ENCODE peak calls at places on chromosomes 4 and X, in six cellular contexts. N is A549, X is cardiac muscle cell, H is fibroblast of lung, C is transverse colon, D is left lung. S is an unnamed sample.

GRCh38 chr4:114272226-114272625 is 292.8 kb upstream of the ARSJ start:
- DNase-seq in D (no peak), H (peak; percentile 98), C (no peak), N (peak; percentile 4), X (peak; percentile 77), S (no peak)

GRCh38 chr4:90357117-90357710 is 230.0 kb downstream of the CCSER1 start:
- DNase-seq in D (no peak), C (no peak), X (peak; percentile 88), H (peak; percentile 89), N (peak; percentile 3), S (no peak)

GRCh38 chr4:150242820-150243458 is 164.7 kb downstream of the DCLK2 start:
- DNase-seq in C (no peak), H (peak; percentile 63), N (peak; percentile 19), D (no peak), X (peak; percentile 62), S (no peak)

GRCh38 chr4:14264437-14264836 is 636.9 kb upstream of the BOD1L1 start:
- DNase-seq in C (no peak), N (no peak), D (no peak), X (peak; percentile 35), H (peak; percentile 7), S (no peak)

GRCh38 chrX:150202641-150203248 is 160.4 kb upstream of the MAMLD1 start:
- DNase-seq in C (no peak), H (peak; percentile 81), X (peak; percentile 83), N (no peak), D (peak; percentile 41), S (no peak)

GRCh38 chrX:77087529-77088169 is 359.5 kb upstream of the FGF16 start:
- DNase-seq in X (peak; percentile 7), H (peak; percentile 25), C (peak; percentile 8), N (no peak), D (no peak), S (no peak)

GRCh38 chrX:50941638-50942037 is 31.1 kb downstream of the BMP15 start:
- DNase-seq in X (peak; percentile 0), D (no peak), N (no peak), C (peak; percentile 8), H (no peak), S (no peak)

GRCh38 chrX:19875051-19875432 is 12.4 kb downstream of the SH3KBP1 start:
- DNase-seq in N (no peak), C (no peak), X (no peak), H (no peak), D (no peak), S (no peak)

GRCh38 chr4:27145556-27145955 is 284.9 kb downstream of the STIM2 start:
- DNase-seq in C (no peak), N (no peak), D (no peak), H (no peak), X (no peak), S (no peak)

GRCh38 chrX:133053854-133054565 is 42.9 kb downstream of the USP26 start:
- DNase-seq in N (no peak), D (no peak), H (peak; percentile 11), C (no peak), X (no peak), S (no peak)

GRCh38 chrX:19107035-19107434 is 15.2 kb downstream of the ADGRG2 start:
- DNase-seq in D (no peak), N (no peak), H (no peak), C (no peak), X (no peak), S (no peak)

GRCh38 chrX:84153538-84153937 is 34.5 kb downstream of the RPS6KA6 start:
- DNase-seq in H (no peak), C (no peak), N (no peak), D (no peak), X (peak; percentile 13), S (no peak)

GRCh38 chr4:5471691-5472090 is 236.7 kb downstream of the EVC2 start:
- DNase-seq in C (no peak), X (no peak), N (no peak), H (no peak), D (no peak), S (no peak)

GRCh38 chr4:184016742-184017668 is 111.9 kb downstream of the STOX2 start:
- DNase-seq in N (no peak), X (no peak), D (no peak), C (no peak), H (peak; percentile 91), S (no peak)

GRCh38 chrX:13694359-13694758 is 5.4 kb downstream of the RAB9A start:
- DNase-seq in C (no peak), X (no peak), H (no peak), D (no peak), N (no peak), S (no peak)

GRCh38 chrX:13690836-13691235 is 1.9 kb downstream of the RAB9A start:
- DNase-seq in N (no peak), D (no peak), C (no peak), X (no peak), H (no peak), S (no peak)

GRCh38 chrX:13691845-13692334 is 3.0 kb downstream of the RAB9A start:
- DNase-seq in C (no peak), N (no peak), D (no peak), X (no peak), H (no peak), S (no peak)

GRCh38 chrX:13693341-13693871 is 4.5 kb downstream of the RAB9A start:
- DNase-seq in X (no peak), D (no peak), C (no peak), N (no peak), H (no peak), S (no peak)

GRCh38 chrX:13692771-13693231 is 3.9 kb downstream of the RAB9A start:
- DNase-seq in N (no peak), H (no peak), C (no peak), D (no peak), X (no peak), S (no peak)
- H3K4me3 ChIP-seq in N (no peak overlapping the region), H (no peak overlapping the region), C (no peak overlapping the region), D (no peak overlapping the region), X (no peak overlapping the region), S (no peak overlapping the region)

GRCh38 chr4:24209891-24210290 is 320.0 kb upstream of the PPARGC1A start:
- DNase-seq in D (no peak), N (no peak), X (peak; percentile 12), H (no peak), C (no peak), S (no peak)
- H3K27ac ChIP-seq in D (peak overlapping the region; percentile 68), N (peak overlapping the region; percentile 78), X (no peak overlapping the region), H (peak overlapping the region; percentile 5), C (no peak overlapping the region), S (peak overlapping the region; percentile 63)

GRCh38 chrX:23465985-23466384 is 131.3 kb downstream of the PTCHD1 start:
- DNase-seq in X (no peak), D (no peak), N (no peak), C (no peak), H (no peak), S (no peak)

GRCh38 chrX:23465105-23465791 is 130.6 kb downstream of the PTCHD1 start:
- DNase-seq in X (no peak), H (no peak), N (no peak), D (no peak), C (no peak), S (no peak)
- H3K9me3 ChIP-seq in X (no peaks in the 10 kb centered on the region), H (no peaks in the 10 kb centered on the region), N (no peaks in the 10 kb centered on the region), D (peaks cover 20% of the 10 kb centered on the region), C (no peaks in the 10 kb centered on the region), S (no peaks in the 10 kb centered on the region)

DNA sequence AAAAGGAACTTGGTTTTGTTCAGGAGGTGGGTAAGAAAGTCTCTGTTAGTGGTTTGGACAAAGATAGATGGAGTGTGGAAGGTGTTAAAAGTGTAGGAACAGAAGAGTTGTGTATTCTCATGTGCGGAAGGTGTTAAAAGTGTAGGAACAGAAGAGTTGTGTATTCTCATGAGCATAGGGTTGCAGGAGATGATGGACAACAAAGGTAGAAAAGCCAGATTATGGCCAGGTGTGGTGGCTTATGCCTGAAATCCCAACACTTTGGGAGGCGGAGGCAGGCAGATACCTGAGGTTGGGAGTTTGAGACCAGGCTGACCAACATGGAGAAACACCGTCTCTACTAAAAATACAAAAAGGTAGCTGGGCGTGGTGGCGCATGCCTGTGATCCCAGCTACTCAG is 2.5 kb downstream of the RPL34 start:
- DNase-seq in D (no peak), X (no peak), C (no peak), N (no peak), H (no peak), S (no peak)
- H3K4me3 ChIP-seq in D (no peak overlapping the region), X (no peak overlapping the region), C (no peak overlapping the region), N (peak overlapping the region; percentile 80), H (peak overlapping the region; percentile 100), S (no peak overlapping the region)

DNA sequence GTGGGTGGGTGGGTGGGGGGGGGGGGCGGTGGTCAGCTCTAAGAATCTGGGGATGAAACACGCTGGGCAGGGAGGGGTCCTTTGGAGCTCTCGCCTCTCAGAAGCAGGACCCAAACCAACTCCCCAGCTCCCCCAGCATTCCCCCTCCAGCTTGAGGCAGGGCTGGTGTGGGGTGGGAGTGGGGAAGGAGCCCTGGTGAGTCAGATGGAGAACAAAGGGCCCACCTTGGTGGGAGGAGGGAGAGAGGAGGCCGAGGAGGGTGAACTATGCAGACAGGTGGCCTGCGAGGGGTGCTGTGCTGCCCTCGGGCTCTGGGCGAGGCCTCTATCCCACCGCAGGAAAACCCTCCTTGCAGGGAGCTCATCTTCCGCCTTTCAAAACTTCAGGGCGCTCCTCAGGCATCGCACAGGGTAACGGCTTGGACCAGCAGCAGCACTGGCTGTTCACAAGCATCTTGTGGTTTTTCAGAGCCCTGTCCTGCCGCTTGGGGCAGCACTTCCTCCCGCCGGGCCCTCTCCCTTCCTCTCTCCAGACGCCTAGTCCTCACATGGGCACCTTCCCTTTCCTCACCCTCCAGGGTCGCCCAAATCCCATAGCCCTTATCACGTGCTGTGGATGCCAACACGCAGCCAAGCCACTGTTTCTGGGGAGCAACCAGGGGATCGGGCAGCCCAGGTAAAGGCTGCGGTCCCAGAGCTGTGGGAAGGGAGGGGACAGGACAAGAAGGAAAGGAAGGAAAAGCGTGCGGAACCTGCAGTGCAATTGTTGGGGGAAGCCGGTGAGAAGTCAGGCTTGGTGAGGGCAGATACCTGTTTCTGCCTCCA is 34.0 kb upstream of the GRPEL1 start:
- DNase-seq in C (peak; percentile 80), N (peak; percentile 77), H (peak; percentile 60), X (peak; percentile 71), D (peak; percentile 76), S (no peak)
- H3K27ac ChIP-seq in C (peak overlapping the region; percentile 83), N (no peak overlapping the region), H (no peak overlapping the region), X (no peak overlapping the region), D (no peak overlapping the region), S (no peak overlapping the region)

DNA sequence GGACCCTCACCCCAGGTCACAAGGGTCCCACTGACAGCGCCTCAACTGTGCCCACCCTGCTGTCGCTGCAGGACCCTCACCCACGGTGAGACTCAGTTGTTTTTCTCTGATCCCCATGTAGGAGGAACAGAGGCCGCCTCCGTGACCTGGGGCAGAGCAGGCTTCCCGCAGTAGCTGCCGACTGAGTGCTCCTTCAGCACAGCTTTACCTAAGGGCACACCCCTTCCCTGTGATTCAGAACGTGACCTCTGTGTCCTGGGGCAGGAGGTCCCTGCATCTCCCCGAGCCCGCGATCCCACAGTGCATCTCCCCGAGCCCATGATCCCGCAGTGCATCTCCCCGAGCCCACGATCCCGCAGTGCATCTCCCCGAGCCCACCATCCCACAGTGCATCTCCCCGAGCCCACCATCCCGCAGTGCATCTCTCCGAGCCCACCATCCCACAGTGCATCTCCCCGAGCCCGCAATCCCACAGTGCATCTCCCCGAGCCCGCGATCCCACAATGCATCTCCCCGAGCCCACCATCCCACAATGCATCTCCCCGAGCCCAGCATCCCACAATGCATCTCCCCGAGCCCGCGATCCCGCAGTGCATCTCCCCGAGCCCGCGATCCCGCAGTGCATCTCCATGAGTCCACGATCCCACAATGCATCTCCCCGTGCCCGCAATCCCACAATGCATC is 23.6 kb downstream of the PPP2R3B start:
- DNase-seq in N (no peak), H (no peak), D (no peak), X (no peak), C (no peak), S (peak; percentile 67)
- H3K9me3 ChIP-seq in N (peaks cover 28% of the 10 kb centered on the region), H (no peaks in the 10 kb centered on the region), D (peaks cover 45% of the 10 kb centered on the region), X (no peaks in the 10 kb centered on the region), C (peaks cover 11% of the 10 kb centered on the region), S (peaks cover 21% of the 10 kb centered on the region)

S was measured in RWPE2.